ENCODE peak calls at places on chromosomes 2 and 18, in ten cellular contexts. C, P, G, Z, V, W, Q, D, R and U are unnamed samples.

GRCh38 chr2:144349674-144350073 is 170.2 kb downstream of the ZEB2 start:
- DNase-seq in C (no peak), P (no peak), V (no peak), R (no peak), G (no peak), W (no peak), Z (no peak), D (no peak), Q (no peak), U (no peak)

GRCh38 chr2:233713262-233713615 is 532 bp downstream of the UGT1A5 start:
- DNase-seq in W (no peak), C (no peak), Z (no peak), G (no peak), V (no peak), Q (no peak), P (no peak), R (no peak), D (no peak), U (no peak)

GRCh38 chr2:86360781-86361180 is 23.4 kb upstream of the REEP1 start:
- DNase-seq in Z (no peak), W (no peak), C (no peak), Q (no peak), D (no peak), R (no peak), G (no peak), P (no peak), V (no peak), U (no peak)

GRCh38 chr2:119427756-119428155 is 3.9 kb upstream of the TMEM37 start:
- DNase-seq in R (no peak), P (no peak), G (no peak), Z (no peak), V (no peak), Q (no peak), C (no peak), W (no peak), D (no peak), U (no peak)

GRCh38 chr2:187547353-187547979 is 6.8 kb downstream of the TFPI start:
- DNase-seq in W (no peak), C (no peak), G (no peak), Z (no peak), D (no peak), V (no peak), Q (no peak), R (no peak), P (peak), U (no peak)

GRCh38 chr2:135913726-135914365 is 37.6 kb upstream of the MCM6 start:
- DNase-seq in C (peak), D (no peak), P (peak), Q (no peak), Z (no peak), R (peak), W (no peak), G (peak), V (no peak), U (peak)

GRCh38 chr2:10039658-10040410 is 3.5 kb upstream of the KLF11 start:
- DNase-seq in Z (no peak), Q (no peak), V (no peak), G (peak), C (no peak), D (peak), P (no peak), W (no peak), R (no peak), U (no peak)

GRCh38 chr2:102226612-102227351 is 40.0 kb downstream of the IL1RL2 start:
- DNase-seq in W (no peak), P (peak), Q (no peak), C (no peak), V (no peak), R (no peak), G (no peak), D (no peak), Z (no peak), U (no peak)

GRCh38 chr18:73043231-73044000 is 175.6 kb upstream of the NETO1 start:
- DNase-seq in W (no peak), R (no peak), C (no peak), P (no peak), V (no peak), Z (no peak), D (no peak), G (no peak), Q (no peak), U (no peak)

GRCh38 chr18:75546964-75547363 is 119.5 kb upstream of the SMIM21 start:
- DNase-seq in W (no peak), P (no peak), Z (no peak), Q (no peak), R (no peak), G (no peak), C (no peak), D (no peak), V (no peak), U (no peak)

GRCh38 chr18:75227535-75227934 is 16.9 kb downstream of the TSHZ1 start:
- DNase-seq in Q (no peak), G (no peak), D (no peak), V (no peak), R (no peak), C (no peak), Z (no peak), P (no peak), W (no peak), U (no peak)

GRCh38 chr2:149993316-149993715 is 405.7 kb upstream of the MMADHC start:
- DNase-seq in W (no peak), Q (no peak), D (no peak), Z (no peak), P (no peak), C (no peak), R (no peak), V (no peak), G (no peak), U (no peak)

GRCh38 chr18:12405066-12405465 is 2.7 kb upstream of the PRELID3A start:
- DNase-seq in Z (no peak), W (peak), R (no peak), D (no peak), C (no peak), Q (no peak), V (no peak), G (no peak), P (no peak), U (no peak)

GRCh38 chr18:64110692-64111480 is 38.0 kb downstream of the LINC00305 start:
- DNase-seq in Z (no peak), W (no peak), Q (no peak), R (no peak), P (no peak), G (no peak), C (no peak), D (no peak), V (no peak), U (no peak)

GRCh38 chr18:32301976-32302743 is 112.3 kb downstream of the MEP1B start:
- DNase-seq in G (no peak), W (no peak), Q (no peak), Z (no peak), R (no peak), V (no peak), C (no peak), D (no peak), P (peak), U (no peak)

GRCh38 chr2:218291934-218292699 is at the start of gene TMBIM1:
- DNase-seq in C (peak), D (peak), R (peak), V (peak), W (peak), G (no peak), Z (peak), Q (peak), P (peak), U (peak)

GRCh38 chr2:133498615-133499585 is 69.4 kb downstream of the NCKAP5 start:
- DNase-seq in G (no peak), Q (no peak), Z (no peak), C (no peak), W (no peak), V (no peak), P (peak), D (no peak), R (no peak), U (no peak)

GRCh38 chr2:158745067-158745865 is 49.9 kb upstream of the DAPL1 start:
- DNase-seq in Q (no peak), R (peak), W (no peak), Z (peak), G (peak), D (peak), P (peak), C (peak), V (no peak), U (peak)

GRCh38 chr2:85413592-85414421 is 3.6 kb upstream of the CAPG start:
- DNase-seq in R (no peak), Z (peak), C (peak), P (peak), W (peak), D (no peak), G (no peak), V (no peak), Q (no peak), U (no peak)

GRCh38 chr2:99984781-99985525 is 157.4 kb downstream of the AFF3 start:
- DNase-seq in C (no peak), Q (no peak), D (no peak), V (no peak), G (peak), P (peak), Z (no peak), W (no peak), R (no peak), U (no peak)

GRCh38 chr2:132489150-132489549 is 72.5 kb downstream of the GPR39 start:
- DNase-seq in C (no peak), Z (no peak), W (no peak), R (no peak), V (no peak), D (peak), G (no peak), Q (no peak), P (peak), U (no peak)

GRCh38 chr2:118124293-118124891 is 36.1 kb downstream of the INSIG2 start:
- DNase-seq in C (no peak), Z (no peak), Q (no peak), W (no peak), P (no peak), R (no peak), D (peak), G (no peak), V (no peak), U (no peak)

GRCh38 chr2:86788881-86789686 is 1.6 kb downstream of the CD8A start:
- DNase-seq in Q (no peak), G (no peak), D (no peak), C (no peak), P (no peak), Z (no peak), W (no peak), V (no peak), R (peak), U (no peak)

GRCh38 chr2:72325592-72326422 is 178.1 kb upstream of the CYP26B1 start:
- DNase-seq in P (peak), D (no peak), G (no peak), Z (peak), Q (no peak), V (no peak), C (peak), W (no peak), R (no peak), U (no peak)

GRCh38 chr2:110104025-110104771 is 11.4 kb downstream of the MALL start:
- DNase-seq in R (no peak), G (peak), D (no peak), P (no peak), V (no peak), Q (peak), Z (no peak), C (no peak), W (peak), U (no peak)

GRCh38 chr2:121234144-121234543 is 50.9 kb downstream of the TFCP2L1 start:
- DNase-seq in R (no peak), P (no peak), W (peak), G (no peak), C (no peak), Q (peak), Z (no peak), V (no peak), D (no peak), U (no peak)

GRCh38 chr2:130873700-130874346 is 37.1 kb downstream of the ARHGEF4 start:
- DNase-seq in V (peak), R (peak), Q (peak), G (peak), C (peak), D (peak), P (peak), Z (peak), W (peak), U (peak)

GRCh38 chr2:43605851-43606250 is 10.0 kb upstream of the THADA start:
- DNase-seq in Q (no peak), P (peak), C (no peak), D (no peak), W (no peak), V (no peak), Z (no peak), G (no peak), R (no peak), U (no peak)

GRCh38 chr2:69017080-69017479 is 4.1 kb downstream of the ANTXR1 start:
- DNase-seq in W (no peak), V (no peak), Z (no peak), C (no peak), G (no peak), Q (no peak), R (no peak), D (no peak), P (peak), U (no peak)

GRCh38 chr2:102708847-102709559 is 52.8 kb upstream of the TMEM182 start:
- DNase-seq in Q (no peak), V (no peak), G (no peak), R (no peak), P (peak), D (no peak), C (no peak), Z (no peak), W (no peak), U (no peak)

GRCh38 chr2:176527141-176527901 is 258.1 kb downstream of the MTX2 start:
- DNase-seq in W (no peak), R (no peak), C (no peak), P (no peak), D (no peak), G (no peak), Z (no peak), V (no peak), Q (no peak), U (no peak)

GRCh38 chr2:18273205-18273604 is 287.2 kb downstream of the RDH14 start:
- DNase-seq in W (no peak), R (no peak), P (no peak), C (no peak), D (no peak), V (no peak), G (no peak), Q (no peak), Z (no peak), U (no peak)

GRCh38 chr2:16624419-16624745 is 41.3 kb downstream of the CYRIA start:
- DNase-seq in G (no peak), V (no peak), C (no peak), D (no peak), P (no peak), R (no peak), W (no peak), Q (no peak), Z (no peak), U (no peak)

GRCh38 chr2:25250331-25251031 is 82.1 kb upstream of the POMC start:
- DNase-seq in C (peak), G (no peak), V (no peak), Q (no peak), P (peak), W (no peak), Z (peak), R (no peak), D (peak), U (no peak)

GRCh38 chr2:142140434-142140845 is 9.6 kb upstream of the LRP1B start:
- DNase-seq in Z (no peak), W (no peak), G (no peak), D (no peak), P (peak), R (no peak), Q (no peak), V (no peak), C (no peak), U (no peak)

GRCh38 chr2:184357033-184357432 is 241.3 kb upstream of the ZNF804A start:
- DNase-seq in D (no peak), C (no peak), Z (no peak), Q (no peak), P (no peak), R (no peak), W (no peak), V (no peak), G (no peak), U (no peak)

GRCh38 chr2:239009001-239009961 is 161.4 kb downstream of the TWIST2 start:
- DNase-seq in Z (no peak), V (no peak), P (no peak), C (peak), D (no peak), W (peak), R (no peak), Q (no peak), G (no peak), U (no peak)

GRCh38 chr2:127612111-127612822 is 33.7 kb upstream of the GPR17 start:
- DNase-seq in Q (peak), G (no peak), C (peak), P (no peak), R (no peak), D (no peak), W (no peak), V (no peak), Z (no peak), U (no peak)